ENCODE peak calls at places on chromosomes 6 and 20, in seven cellular contexts. S is cerebellum, Y is stromal cell of bone marrow, C is NCI-H748 treated with DMSO at 0.1 percent for 48 hours, P is cardiac fibroblast, L is mesendoderm, I is SW480. G is an unnamed sample.

GRCh38 chr6:7784706-7785105 is 58.8 kb downstream of the BMP6 start:
- DNase-seq in P (no peak), C (no peak), L (no peak), S (no peak), Y (no peak), I (no peak), G (no peak)

GRCh38 chr6:144712541-144712940 is 427.4 kb downstream of the UTRN start:
- DNase-seq in C (no peak), S (no peak), Y (peak), I (no peak), L (no peak), P (peak), G (no peak)

GRCh38 chr20:38167851-38168760 is 3.0 kb upstream of the TGM2 start:
- DNase-seq in C (no peak), P (peak), I (peak), Y (no peak), S (no peak), L (peak), G (peak)

GRCh38 chr20:36344517-36345132 is 38.5 kb downstream of the DLGAP4 start:
- DNase-seq in I (peak), C (no peak), L (peak), P (peak), S (no peak), Y (peak), G (peak)

GRCh38 chr6:111566873-111567517 is 38.7 kb downstream of the TRAF3IP2 start:
- DNase-seq in C (peak), I (no peak), L (no peak), P (no peak), S (no peak), Y (no peak), G (no peak)

GRCh38 chr6:163352011-163352685 is 62.4 kb upstream of the QKI start:
- DNase-seq in C (no peak), I (no peak), P (no peak), S (no peak), L (peak), Y (no peak), G (no peak)

GRCh38 chr6:32517654-32518445 is 12.2 kb downstream of the HLA-DRB5 start:
- DNase-seq in L (no peak), C (no peak), I (no peak), P (no peak), S (no peak), Y (no peak), G (no peak)

GRCh38 chr20:54085910-54086309 is 15.5 kb upstream of the BCAS1 start:
- DNase-seq in L (no peak), Y (no peak), S (no peak), I (no peak), P (no peak), C (no peak), G (no peak)

GRCh38 chr20:4256886-4257285 is 241.5 kb upstream of the RNF24 start:
- DNase-seq in S (no peak), C (no peak), I (no peak), Y (no peak), P (no peak), L (peak), G (no peak)

GRCh38 chr20:1802385-1803215 is 92.6 kb upstream of the SIRPA start:
- DNase-seq in L (peak), C (peak), I (peak), S (peak), P (peak), Y (no peak), G (peak)

GRCh38 chr20:63117151-63117550 is 98.8 kb downstream of the YTHDF1 start:
- DNase-seq in I (no peak), P (no peak), L (no peak), S (no peak), C (no peak), Y (no peak), G (no peak)

GRCh38 chr6:112877134-112878100 is 530.3 kb downstream of the RFPL4B start:
- DNase-seq in C (peak), P (peak), I (no peak), Y (peak), L (peak), S (no peak), G (peak)

GRCh38 chr6:40436685-40437604 is 150.2 kb downstream of the LRFN2 start:
- DNase-seq in Y (peak), C (no peak), S (no peak), I (peak), P (no peak), L (no peak), G (peak)

GRCh38 chr6:149231786-149232185 is 85.7 kb upstream of the TAB2 start:
- DNase-seq in P (no peak), S (no peak), I (no peak), L (no peak), C (no peak), Y (no peak), G (no peak)

G was measured in brain microvascular endothelial cell.